ENCODE peak calls at places on chromosome 13, in ten cellular contexts. One of them, this sample, is unnamed.

GRCh38 chr13:36131215-36131930 is at the start of gene DCLK1:
- DNase-seq in cardiac muscle cell: peak
- DNase-seq in lower leg skin: peak
- DNase-seq in fibroblast of lung: peak
- DNase-seq in lower lobe of right lung: peak
- DNase-seq in heart left ventricle: peak
- DNase-seq in neural progenitor cell: peak
- DNase-seq in cardiac fibroblast: peak
- DNase-seq in bronchial epithelial cell: no peak
- DNase-seq in astrocyte of the spinal cord: peak
- DNase-seq in this sample: peak

GRCh38 chr13:99339736-99340392 is 32.7 kb upstream of the GPR183 start:
- DNase-seq in cardiac muscle cell: no peak
- DNase-seq in lower leg skin: no peak
- DNase-seq in fibroblast of lung: peak
- DNase-seq in lower lobe of right lung: no peak
- DNase-seq in heart left ventricle: no peak
- DNase-seq in neural progenitor cell: no peak
- DNase-seq in cardiac fibroblast: peak
- DNase-seq in bronchial epithelial cell: peak
- DNase-seq in astrocyte of the spinal cord: peak
- DNase-seq in this sample: no peak

GRCh38 chr13:94825507-94825906 is 113.2 kb upstream of the SOX21 start:
- DNase-seq in cardiac muscle cell: peak
- DNase-seq in lower leg skin: no peak
- DNase-seq in fibroblast of lung: peak
- DNase-seq in lower lobe of right lung: no peak
- DNase-seq in heart left ventricle: peak
- DNase-seq in neural progenitor cell: peak
- DNase-seq in cardiac fibroblast: peak
- DNase-seq in bronchial epithelial cell: no peak
- DNase-seq in astrocyte of the spinal cord: peak
- DNase-seq in this sample: peak

GRCh38 chr13:112688560-112689497 is 1.0 kb upstream of the ATP11A start:
- DNase-seq in cardiac muscle cell: peak
- DNase-seq in lower leg skin: no peak
- DNase-seq in fibroblast of lung: peak
- DNase-seq in lower lobe of right lung: peak
- DNase-seq in heart left ventricle: no peak
- DNase-seq in neural progenitor cell: peak
- DNase-seq in cardiac fibroblast: peak
- DNase-seq in bronchial epithelial cell: no peak
- DNase-seq in astrocyte of the spinal cord: peak
- DNase-seq in this sample: peak

GRCh38 chr13:113410472-113411201 is 42.7 kb downstream of the ADPRHL1 start:
- DNase-seq in cardiac muscle cell: no peak
- DNase-seq in lower leg skin: no peak
- DNase-seq in fibroblast of lung: peak
- DNase-seq in lower lobe of right lung: peak
- DNase-seq in heart left ventricle: peak
- DNase-seq in neural progenitor cell: no peak
- DNase-seq in cardiac fibroblast: peak
- DNase-seq in bronchial epithelial cell: peak
- DNase-seq in astrocyte of the spinal cord: peak
- DNase-seq in this sample: peak

GRCh38 chr13:61417171-61417570 is 1.5 kb upstream of the PCDH20 start:
- DNase-seq in cardiac muscle cell: no peak
- DNase-seq in lower leg skin: no peak
- DNase-seq in fibroblast of lung: peak
- DNase-seq in lower lobe of right lung: no peak
- DNase-seq in heart left ventricle: no peak
- DNase-seq in neural progenitor cell: no peak
- DNase-seq in cardiac fibroblast: no peak
- DNase-seq in bronchial epithelial cell: no peak
- DNase-seq in astrocyte of the spinal cord: no peak
- DNase-seq in this sample: no peak

GRCh38 chr13:42803563-42804212 is 22.3 kb downstream of the FAM216B start:
- DNase-seq in cardiac muscle cell: no peak
- DNase-seq in lower leg skin: no peak
- DNase-seq in fibroblast of lung: peak
- DNase-seq in lower lobe of right lung: no peak
- DNase-seq in heart left ventricle: no peak
- DNase-seq in neural progenitor cell: no peak
- DNase-seq in cardiac fibroblast: peak
- DNase-seq in bronchial epithelial cell: peak
- DNase-seq in astrocyte of the spinal cord: no peak
- DNase-seq in this sample: no peak

GRCh38 chr13:106612688-106613087 is 44.8 kb upstream of the ARGLU1 start:
- DNase-seq in cardiac muscle cell: peak
- DNase-seq in lower leg skin: peak
- DNase-seq in fibroblast of lung: peak
- DNase-seq in lower lobe of right lung: peak
- DNase-seq in heart left ventricle: peak
- DNase-seq in neural progenitor cell: no peak
- DNase-seq in cardiac fibroblast: peak
- DNase-seq in bronchial epithelial cell: peak
- DNase-seq in astrocyte of the spinal cord: no peak
- DNase-seq in this sample: no peak

GRCh38 chr13:100550433-100550832 is 38.2 kb downstream of the GGACT start:
- DNase-seq in cardiac muscle cell: no peak
- DNase-seq in lower leg skin: no peak
- DNase-seq in fibroblast of lung: peak
- DNase-seq in lower lobe of right lung: no peak
- DNase-seq in heart left ventricle: peak
- DNase-seq in neural progenitor cell: no peak
- DNase-seq in cardiac fibroblast: peak
- DNase-seq in bronchial epithelial cell: no peak
- DNase-seq in astrocyte of the spinal cord: peak
- DNase-seq in this sample: peak
- H3K4me3 ChIP-seq in cardiac muscle cell: no peak
- H3K4me3 ChIP-seq in lower leg skin: no peak
- H3K4me3 ChIP-seq in fibroblast of lung: peak
- H3K4me3 ChIP-seq in lower lobe of right lung: no peak
- H3K4me3 ChIP-seq in heart left ventricle: peak
- H3K4me3 ChIP-seq in neural progenitor cell: no peak
- H3K4me3 ChIP-seq in cardiac fibroblast: no peak
- H3K4me3 ChIP-seq in bronchial epithelial cell: no peak
- H3K4me3 ChIP-seq in astrocyte of the spinal cord: no peak
- H3K4me3 ChIP-seq in this sample: no peak

GRCh38 chr13:78054152-78054551 is 135.5 kb upstream of the EDNRB start:
- DNase-seq in cardiac muscle cell: no peak
- DNase-seq in lower leg skin: no peak
- DNase-seq in fibroblast of lung: peak
- DNase-seq in lower lobe of right lung: no peak
- DNase-seq in heart left ventricle: no peak
- DNase-seq in neural progenitor cell: no peak
- DNase-seq in cardiac fibroblast: no peak
- DNase-seq in bronchial epithelial cell: no peak
- DNase-seq in astrocyte of the spinal cord: no peak
- DNase-seq in this sample: no peak
- TF ChIP-seq CTCF in cardiac muscle cell: no peak
- TF ChIP-seq CTCF in lower leg skin: no peak
- TF ChIP-seq CTCF in fibroblast of lung: no peak
- TF ChIP-seq CTCF in lower lobe of right lung: no peak
- TF ChIP-seq CTCF in heart left ventricle: no peak
- TF ChIP-seq CTCF in neural progenitor cell: no peak
- TF ChIP-seq CTCF in cardiac fibroblast: no peak
- TF ChIP-seq CTCF in bronchial epithelial cell: no peak
- TF ChIP-seq CTCF in astrocyte of the spinal cord: no peak
- TF ChIP-seq CTCF in this sample: no peak

GRCh38 chr13:48975926-48976676 is 389 bp downstream of the FNDC3A start:
- DNase-seq in cardiac muscle cell: peak
- DNase-seq in lower leg skin: peak
- DNase-seq in fibroblast of lung: peak
- DNase-seq in lower lobe of right lung: peak
- DNase-seq in heart left ventricle: peak
- DNase-seq in neural progenitor cell: peak
- DNase-seq in cardiac fibroblast: peak
- DNase-seq in bronchial epithelial cell: peak
- DNase-seq in astrocyte of the spinal cord: peak
- DNase-seq in this sample: peak

GRCh38 chr13:48976677-48977625 is 1.2 kb downstream of the FNDC3A start:
- DNase-seq in cardiac muscle cell: no peak
- DNase-seq in lower leg skin: no peak
- DNase-seq in fibroblast of lung: peak
- DNase-seq in lower lobe of right lung: no peak
- DNase-seq in heart left ventricle: no peak
- DNase-seq in neural progenitor cell: no peak
- DNase-seq in cardiac fibroblast: peak
- DNase-seq in bronchial epithelial cell: peak
- DNase-seq in astrocyte of the spinal cord: peak
- DNase-seq in this sample: no peak

GRCh38 chr13:48979892-48980291 is 4.2 kb downstream of the FNDC3A start:
- DNase-seq in cardiac muscle cell: no peak
- DNase-seq in lower leg skin: no peak
- DNase-seq in fibroblast of lung: no peak
- DNase-seq in lower lobe of right lung: no peak
- DNase-seq in heart left ventricle: no peak
- DNase-seq in neural progenitor cell: no peak
- DNase-seq in cardiac fibroblast: no peak
- DNase-seq in bronchial epithelial cell: no peak
- DNase-seq in astrocyte of the spinal cord: no peak
- DNase-seq in this sample: no peak

GRCh38 chr13:48977973-48978372 is 2.3 kb downstream of the FNDC3A start:
- DNase-seq in cardiac muscle cell: no peak
- DNase-seq in lower leg skin: no peak
- DNase-seq in fibroblast of lung: no peak
- DNase-seq in lower lobe of right lung: no peak
- DNase-seq in heart left ventricle: no peak
- DNase-seq in neural progenitor cell: no peak
- DNase-seq in cardiac fibroblast: peak
- DNase-seq in bronchial epithelial cell: peak
- DNase-seq in astrocyte of the spinal cord: peak
- DNase-seq in this sample: no peak

DNA sequence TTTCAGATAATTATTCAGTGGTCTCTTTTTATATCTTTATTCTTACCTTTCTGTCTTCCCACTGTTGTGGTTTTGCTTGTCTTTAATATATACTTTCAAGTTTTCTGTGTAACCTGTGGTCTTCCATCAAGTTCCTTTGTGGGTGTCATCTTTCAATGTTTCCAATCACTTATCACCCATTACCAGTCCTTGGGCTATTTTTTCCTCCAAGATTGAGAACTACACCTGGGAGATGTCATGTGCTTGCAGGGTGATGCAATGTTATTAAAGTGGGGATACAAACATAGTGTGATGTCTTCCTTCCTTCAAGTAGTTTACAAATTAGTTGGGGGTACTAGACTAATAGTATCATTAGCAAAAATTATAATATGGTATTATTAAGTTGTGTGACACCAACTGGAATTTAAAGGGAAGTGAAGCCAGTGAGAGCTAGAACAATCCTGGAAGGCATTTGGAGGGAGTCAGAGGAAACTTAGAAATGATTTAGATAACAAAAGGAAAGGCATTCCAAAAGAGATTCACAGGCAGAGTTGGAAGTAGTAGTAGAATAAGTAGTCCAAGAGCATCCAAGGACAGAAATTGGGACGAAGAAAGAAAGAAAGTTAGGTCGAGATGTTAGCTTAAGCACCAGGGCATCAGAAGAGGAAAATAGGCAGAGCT is 3.4 kb downstream of the FNDC3A start:
- DNase-seq in cardiac muscle cell: no peak
- DNase-seq in lower leg skin: no peak
- DNase-seq in fibroblast of lung: no peak
- DNase-seq in lower lobe of right lung: no peak
- DNase-seq in heart left ventricle: no peak
- DNase-seq in neural progenitor cell: no peak
- DNase-seq in cardiac fibroblast: no peak
- DNase-seq in bronchial epithelial cell: no peak
- DNase-seq in astrocyte of the spinal cord: no peak
- DNase-seq in this sample: no peak
- H3K4me3 ChIP-seq in cardiac muscle cell: no peak
- H3K4me3 ChIP-seq in lower leg skin: no peak
- H3K4me3 ChIP-seq in fibroblast of lung: no peak
- H3K4me3 ChIP-seq in lower lobe of right lung: peak
- H3K4me3 ChIP-seq in heart left ventricle: no peak
- H3K4me3 ChIP-seq in neural progenitor cell: no peak
- H3K4me3 ChIP-seq in cardiac fibroblast: no peak
- H3K4me3 ChIP-seq in bronchial epithelial cell: no peak
- H3K4me3 ChIP-seq in astrocyte of the spinal cord: no peak
- H3K4me3 ChIP-seq in this sample: no peak

GRCh38 chr13:111503905-111504695 is 183.7 kb downstream of the TEX29 start:
- DNase-seq in cardiac muscle cell: no peak
- DNase-seq in lower leg skin: peak
- DNase-seq in fibroblast of lung: no peak
- DNase-seq in lower lobe of right lung: no peak
- DNase-seq in heart left ventricle: no peak
- DNase-seq in neural progenitor cell: no peak
- DNase-seq in cardiac fibroblast: no peak
- DNase-seq in bronchial epithelial cell: peak
- DNase-seq in astrocyte of the spinal cord: no peak
- DNase-seq in this sample: no peak

GRCh38 chr13:111506621-111507020 is 186.2 kb downstream of the TEX29 start:
- DNase-seq in cardiac muscle cell: no peak
- DNase-seq in lower leg skin: peak
- DNase-seq in fibroblast of lung: no peak
- DNase-seq in lower lobe of right lung: no peak
- DNase-seq in heart left ventricle: no peak
- DNase-seq in neural progenitor cell: no peak
- DNase-seq in cardiac fibroblast: no peak
- DNase-seq in bronchial epithelial cell: no peak
- DNase-seq in astrocyte of the spinal cord: no peak
- DNase-seq in this sample: no peak

GRCh38 chr13:111506131-111506530 is 185.7 kb downstream of the TEX29 start:
- DNase-seq in cardiac muscle cell: no peak
- DNase-seq in lower leg skin: peak
- DNase-seq in fibroblast of lung: no peak
- DNase-seq in lower lobe of right lung: no peak
- DNase-seq in heart left ventricle: no peak
- DNase-seq in neural progenitor cell: no peak
- DNase-seq in cardiac fibroblast: no peak
- DNase-seq in bronchial epithelial cell: no peak
- DNase-seq in astrocyte of the spinal cord: no peak
- DNase-seq in this sample: no peak

GRCh38 chr13:111503376-111503775 is 182.9 kb downstream of the TEX29 start:
- DNase-seq in cardiac muscle cell: no peak
- DNase-seq in lower leg skin: peak
- DNase-seq in fibroblast of lung: no peak
- DNase-seq in lower lobe of right lung: no peak
- DNase-seq in heart left ventricle: no peak
- DNase-seq in neural progenitor cell: no peak
- DNase-seq in cardiac fibroblast: no peak
- DNase-seq in bronchial epithelial cell: no peak
- DNase-seq in astrocyte of the spinal cord: no peak
- DNase-seq in this sample: no peak

DNA sequence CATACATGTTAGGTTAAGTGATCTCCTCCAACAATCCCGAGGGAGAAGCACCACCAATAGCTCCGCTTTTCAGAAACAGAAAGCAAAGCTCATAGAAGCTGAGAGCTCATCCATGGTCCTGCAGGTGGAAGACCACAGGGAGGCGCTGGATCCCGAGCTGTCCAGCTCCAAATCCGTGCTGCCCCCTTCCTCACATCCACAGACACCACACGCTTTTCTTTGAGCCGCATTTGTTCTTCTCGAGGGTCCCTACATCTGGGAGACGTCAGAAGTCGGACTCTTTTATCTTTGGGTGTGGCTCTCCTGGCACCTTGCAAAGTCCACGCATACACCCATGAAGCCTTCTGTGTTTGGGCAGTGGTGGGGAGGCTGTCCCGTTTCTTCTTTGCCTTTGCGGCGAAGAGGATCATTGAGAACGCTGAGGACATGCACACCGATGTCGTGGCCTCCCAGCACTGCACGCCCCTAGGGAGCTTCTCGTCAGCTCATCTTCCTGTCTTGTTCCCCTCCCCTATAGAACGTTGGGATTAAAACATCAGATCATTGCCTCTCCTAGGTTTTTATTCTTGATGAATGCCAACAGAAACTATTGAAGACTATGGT is 184.8 kb downstream of the TEX29 start:
- DNase-seq in cardiac muscle cell: peak
- DNase-seq in lower leg skin: peak
- DNase-seq in fibroblast of lung: no peak
- DNase-seq in lower lobe of right lung: no peak
- DNase-seq in heart left ventricle: no peak
- DNase-seq in neural progenitor cell: peak
- DNase-seq in cardiac fibroblast: peak
- DNase-seq in bronchial epithelial cell: no peak
- DNase-seq in astrocyte of the spinal cord: no peak
- DNase-seq in this sample: no peak
- TF ChIP-seq CTCF in cardiac muscle cell: no peak
- TF ChIP-seq CTCF in lower leg skin: no peak
- TF ChIP-seq CTCF in fibroblast of lung: peak
- TF ChIP-seq CTCF in lower lobe of right lung: peak
- TF ChIP-seq CTCF in heart left ventricle: peak
- TF ChIP-seq CTCF in neural progenitor cell: peak
- TF ChIP-seq CTCF in cardiac fibroblast: no peak
- TF ChIP-seq CTCF in bronchial epithelial cell: no peak
- TF ChIP-seq CTCF in astrocyte of the spinal cord: no peak
- TF ChIP-seq CTCF in this sample: no peak

This sample was measured in tibial artery.